ENCODE peak calls at places on chromosomes 16 and 17, in eight cellular contexts. H is NCI-H1417, F is midbrain, T is AG08395, W is NCI-H1048, R is AG10803, X is heart right ventricle, M is tibial artery. C is an unnamed sample.

GRCh38 chr16:24758373-24758772 is 28.9 kb downstream of the TNRC6A start:
- DNase-seq in R (no peak), M (no peak), W (no peak), F (no peak), X (no peak), T (no peak), H (no peak), C (no peak)

GRCh38 chr16:28321700-28322411 is 29.5 kb downstream of the SBK1 start:
- DNase-seq in R (peak; percentile 7), X (no peak), M (no peak), W (no peak), H (no peak), F (no peak), T (peak; percentile 61), C (peak; percentile 50)

GRCh38 chr16:19705131-19705501 is 12.9 kb downstream of the KNOP1 start:
- DNase-seq in T (no peak), F (no peak), H (no peak), R (no peak), M (no peak), X (no peak), W (no peak), C (no peak)

GRCh38 chr16:12682441-12682840 is 121.2 kb downstream of the CPPED1 start:
- DNase-seq in M (no peak), H (no peak), F (no peak), R (no peak), W (no peak), X (no peak), T (no peak), C (no peak)

GRCh38 chr16:58498341-58499091 is 1.4 kb upstream of the NDRG4 start:
- DNase-seq in M (peak; percentile 52), H (no peak), F (no peak), T (no peak), W (no peak), R (no peak), X (no peak), C (peak; percentile 32)

GRCh38 chr17:38881600-38882191 is 11.8 kb downstream of the LASP1 start:
- DNase-seq in H (no peak), F (no peak), X (peak; percentile 71), T (peak; percentile 41), R (peak; percentile 40), W (no peak), M (peak; percentile 84), C (no peak)

GRCh38 chr17:68596411-68596945 is 4.7 kb downstream of the FAM20A start:
- DNase-seq in R (no peak), M (no peak), F (no peak), T (no peak), X (no peak), H (no peak), W (no peak), C (no peak)

GRCh38 chr17:80782536-80783427 is 208.9 kb upstream of the CHMP6 start:
- DNase-seq in X (no peak), H (no peak), F (no peak), M (peak; percentile 48), R (peak; percentile 44), T (peak; percentile 17), W (no peak), C (no peak)

GRCh38 chr17:16880121-16880842 is 91.6 kb downstream of the TNFRSF13B start:
- DNase-seq in W (no peak), F (no peak), M (no peak), T (no peak), R (no peak), X (no peak), H (no peak), C (no peak)

GRCh38 chr16:87829123-87829980 is 40.0 kb downstream of the SLC7A5 start:
- DNase-seq in W (no peak), M (no peak), T (no peak), X (no peak), R (no peak), F (no peak), H (no peak), C (no peak)

GRCh38 chr17:76138234-76138895 is 2.7 kb downstream of the FOXJ1 start:
- DNase-seq in M (no peak), X (no peak), H (no peak), W (no peak), R (no peak), F (peak; percentile 63), T (no peak), C (peak; percentile 93)

GRCh38 chr17:8072727-8073461 is 14.6 kb downstream of the ALOX12B start:
- DNase-seq in X (no peak), H (no peak), F (no peak), T (no peak), R (no peak), W (no peak), M (no peak), C (peak; percentile 56)

GRCh38 chr17:76683921-76684745 is 26.6 kb downstream of the MXRA7 start:
- DNase-seq in T (no peak), M (no peak), R (no peak), F (no peak), X (no peak), W (no peak), H (no peak), C (no peak)

GRCh38 chr16:59783191-59783590 is 1049.1 kb upstream of the GOT2 start:
- DNase-seq in F (no peak), R (peak; percentile 15), H (no peak), W (no peak), M (no peak), X (no peak), T (peak; percentile 2), C (no peak)

GRCh38 chr16:84239186-84239790 is 524 bp downstream of the KCNG4 start:
- DNase-seq in R (peak; percentile 11), W (no peak), F (no peak), X (no peak), H (no peak), T (no peak), M (no peak), C (no peak)

GRCh38 chr17:47707056-47707791 is 13.3 kb downstream of the TBKBP1 start:
- DNase-seq in F (peak; percentile 28), M (no peak), X (no peak), R (peak; percentile 6), H (no peak), W (no peak), T (no peak), C (no peak)

GRCh38 chr16:72787519-72788268 is 260.2 kb downstream of the ZFHX3 start:
- DNase-seq in X (peak; percentile 35), W (no peak), H (no peak), T (peak; percentile 95), M (peak; percentile 92), F (peak; percentile 24), R (peak; percentile 89), C (no peak)

GRCh38 chr17:21457051-21458026 is 81.2 kb downstream of the KCNJ12 start:
- DNase-seq in F (peak; percentile 82), W (peak; percentile 41), H (peak; percentile 54), T (peak; percentile 94), R (peak; percentile 78), X (peak; percentile 86), M (peak; percentile 91), C (peak; percentile 85)

GRCh38 chr17:64040201-64040600 is 19.8 kb upstream of the ICAM2 start:
- DNase-seq in R (no peak), M (no peak), X (no peak), T (no peak), H (no peak), F (no peak), W (no peak), C (no peak)

GRCh38 chr17:50118828-50119218 is 11.1 kb downstream of the SAMD14 start:
- DNase-seq in R (no peak), H (no peak), F (no peak), M (no peak), W (no peak), X (no peak), T (no peak), C (no peak)

GRCh38 chr17:49450735-49451134 is 36.1 kb upstream of the PHB1 start:
- DNase-seq in W (no peak), H (no peak), F (no peak), T (peak; percentile 53), R (peak; percentile 39), X (no peak), M (no peak), C (no peak)

GRCh38 chr17:80512233-80512632 is 32.4 kb upstream of the RPTOR start:
- DNase-seq in T (peak; percentile 88), W (no peak), R (peak; percentile 57), M (no peak), F (no peak), X (no peak), H (no peak), C (no peak)

GRCh38 chr16:4404247-4404966 is 12.0 kb downstream of the CORO7 start:
- DNase-seq in W (no peak), F (no peak), H (no peak), X (no peak), M (no peak), T (no peak), R (no peak), C (peak; percentile 73)

GRCh38 chr17:56309897-56310296 is 156.6 kb downstream of the ANKFN1 start:
- DNase-seq in H (no peak), R (no peak), F (no peak), M (no peak), X (no peak), W (no peak), T (no peak), C (no peak)

GRCh38 chr16:71848622-71849021 is 2.8 kb downstream of the ATXN1L start:
- DNase-seq in T (no peak), M (no peak), W (no peak), H (no peak), R (no peak), F (no peak), X (no peak), C (no peak)

C was measured in DMS53.